ENCODE peak calls at places on chromosomes 2 and 18, in eight cellular contexts. R is stomach, C is cardiac muscle cell, J is left ventricle myocardium inferior, O is fibroblast of lung, D is Peyer's patch, W is psoas muscle, V is lower lobe of right lung. I is an unnamed sample.

GRCh38 chr2:26513261-26513660 is 35.3 kb upstream of the OTOF start:
- DNase-seq in R (no peak), C (no peak), J (no peak), O (no peak), D (no peak), W (no peak), V (no peak), I (no peak)

GRCh38 chr2:26607698-26608097 is 33.5 kb downstream of the CIB4 start:
- DNase-seq in R (no peak), C (no peak), J (no peak), O (no peak), D (no peak), W (no peak), V (no peak), I (no peak)

GRCh38 chr18:21656402-21656801 is 44.3 kb downstream of the SNRPD1 start:
- DNase-seq in R (no peak), C (peak), J (no peak), O (peak), D (no peak), W (no peak), V (no peak), I (no peak)

GRCh38 chr2:174729797-174730529 is 34.3 kb downstream of the CHRNA1 start:
- DNase-seq in R (no peak), C (peak), J (no peak), O (peak), D (no peak), W (peak), V (no peak), I (no peak)

GRCh38 chr2:184004289-184004944 is 593.9 kb upstream of the ZNF804A start:
- DNase-seq in R (no peak), C (no peak), J (no peak), O (peak), D (no peak), W (no peak), V (no peak), I (no peak)

GRCh38 chr18:32770181-32770650 is 2.6 kb downstream of the KLHL14 start:
- DNase-seq in R (no peak), C (no peak), J (no peak), O (no peak), D (peak), W (no peak), V (no peak), I (no peak)

GRCh38 chr18:55381277-55381676 is 206.7 kb downstream of the TCF4 start:
- DNase-seq in R (no peak), C (peak), J (no peak), O (peak), D (no peak), W (no peak), V (no peak), I (no peak)

GRCh38 chr2:48946444-48947048 is 191.0 kb upstream of the LHCGR start:
- DNase-seq in R (peak), C (peak), J (no peak), O (peak), D (no peak), W (no peak), V (no peak), I (peak)

GRCh38 chr2:42225573-42225972 is 56.4 kb downstream of the EML4 start:
- DNase-seq in R (no peak), C (no peak), J (no peak), O (no peak), D (no peak), W (no peak), V (no peak), I (no peak)

GRCh38 chr2:215071676-215072075 is 66.8 kb downstream of the ABCA12 start:
- DNase-seq in R (no peak), C (no peak), J (no peak), O (no peak), D (no peak), W (no peak), V (no peak), I (no peak)

GRCh38 chr2:108820439-108820838 is 33.9 kb downstream of the CCDC138 start:
- DNase-seq in R (no peak), C (no peak), J (no peak), O (no peak), D (no peak), W (no peak), V (no peak), I (no peak)

GRCh38 chr18:78814321-78814720 is 165.3 kb upstream of the SALL3 start:
- DNase-seq in R (no peak), C (no peak), J (no peak), O (no peak), D (no peak), W (no peak), V (no peak), I (no peak)

GRCh38 chr2:79717364-79718007 is 204.6 kb downstream of the CTNNA2 start:
- DNase-seq in R (no peak), C (peak), J (no peak), O (peak), D (no peak), W (no peak), V (no peak), I (no peak)

GRCh38 chr2:49831698-49832367 is 677.5 kb upstream of the FSHR start:
- DNase-seq in R (no peak), C (no peak), J (no peak), O (peak), D (no peak), W (no peak), V (no peak), I (no peak)

GRCh38 chr2:20223345-20224190 is 1.4 kb downstream of the SDC1 start:
- DNase-seq in R (peak), C (peak), J (no peak), O (peak), D (no peak), W (peak), V (peak), I (no peak)

GRCh38 chr2:44326548-44327269 is 34.6 kb downstream of the PREPL start:
- DNase-seq in R (no peak), C (no peak), J (no peak), O (no peak), D (no peak), W (no peak), V (no peak), I (no peak)

GRCh38 chr2:9802576-9802993 is 40.7 kb upstream of the TAF1B start:
- DNase-seq in R (no peak), C (no peak), J (no peak), O (no peak), D (no peak), W (no peak), V (no peak), I (no peak)

GRCh38 chr2:97857553-97857952 is 138.2 kb downstream of the TMEM131 start:
- DNase-seq in R (no peak), C (no peak), J (no peak), O (no peak), D (no peak), W (no peak), V (no peak), I (no peak)

GRCh38 chr18:22556271-22556990 is 138.7 kb upstream of the CTAGE1 start:
- DNase-seq in R (peak), C (peak), J (peak), O (peak), D (no peak), W (no peak), V (no peak), I (no peak)

GRCh38 chr18:13220326-13220991 is 1.9 kb downstream of the LDLRAD4 start:
- DNase-seq in R (peak), C (no peak), J (peak), O (peak), D (no peak), W (no peak), V (no peak), I (peak)

GRCh38 chr2:241358470-241358869 is 2.4 kb downstream of the FARP2 start:
- DNase-seq in R (no peak), C (peak), J (no peak), O (no peak), D (peak), W (no peak), V (no peak), I (peak)

GRCh38 chr2:196046123-196046917 is 22.3 kb downstream of the DNAH7 start:
- DNase-seq in R (no peak), C (peak), J (no peak), O (peak), D (no peak), W (no peak), V (no peak), I (no peak)

GRCh38 chr2:20520128-20520527 is 73.3 kb downstream of the RHOB start:
- DNase-seq in R (no peak), C (no peak), J (no peak), O (no peak), D (no peak), W (no peak), V (no peak), I (no peak)

GRCh38 chr18:47899107-47899840 is 31.2 kb downstream of the SMAD2 start:
- DNase-seq in R (no peak), C (peak), J (no peak), O (peak), D (no peak), W (no peak), V (no peak), I (no peak)

GRCh38 chr2:217247511-217247910 is 387.6 kb upstream of the TNP1 start:
- DNase-seq in R (peak), C (no peak), J (no peak), O (no peak), D (no peak), W (peak), V (no peak), I (no peak)

GRCh38 chr2:217248312-217248935 is 388.6 kb upstream of the TNP1 start:
- DNase-seq in R (peak), C (peak), J (peak), O (peak), D (no peak), W (peak), V (peak), I (peak)

GRCh38 chr2:217246108-217246507 is 386.2 kb upstream of the TNP1 start:
- DNase-seq in R (no peak), C (no peak), J (no peak), O (no peak), D (no peak), W (no peak), V (no peak), I (no peak)

GRCh38 chr2:217249490-217250451 is 389.9 kb upstream of the TNP1 start:
- DNase-seq in R (no peak), C (no peak), J (no peak), O (no peak), D (no peak), W (no peak), V (no peak), I (peak)

DNA sequence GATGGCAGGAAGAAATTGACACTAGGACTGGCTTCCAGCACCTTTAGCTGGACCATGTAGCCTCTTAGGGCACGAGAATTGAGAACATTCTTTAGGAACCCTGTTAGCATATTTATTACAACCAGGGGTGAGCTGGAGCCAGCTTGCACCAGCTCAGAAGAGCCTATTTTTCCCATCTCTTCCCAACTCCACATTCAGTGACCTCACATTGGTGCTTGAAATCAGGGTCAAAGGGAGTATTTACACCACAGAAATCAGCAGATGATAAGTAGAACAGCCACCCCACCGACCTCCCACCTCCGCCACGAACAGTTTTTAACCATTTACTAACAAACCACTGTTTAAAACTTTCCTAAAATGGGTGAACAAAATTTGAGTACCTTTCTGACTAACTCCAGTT is 389.2 kb upstream of the TNP1 start:
- DNase-seq in R (no peak), C (no peak), J (no peak), O (no peak), D (no peak), W (no peak), V (no peak), I (no peak)
- H3K27ac ChIP-seq in R (peak), C (peak), J (peak), O (no peak), D (peak), W (peak), V (peak), I (peak)

GRCh38 chr18:63586966-63587365 is at the start of gene SERPINB13:
- DNase-seq in R (no peak), C (no peak), J (no peak), O (no peak), D (no peak), W (no peak), V (no peak), I (no peak)

GRCh38 chr18:63586431-63586830 is 712 bp upstream of the SERPINB13 start:
- DNase-seq in R (no peak), C (no peak), J (no peak), O (no peak), D (no peak), W (no peak), V (no peak), I (no peak)

GRCh38 chr18:63590966-63591695 is 4.0 kb downstream of the SERPINB13 start:
- DNase-seq in R (no peak), C (no peak), J (no peak), O (no peak), D (no peak), W (no peak), V (no peak), I (no peak)

GRCh38 chr18:63590368-63590767 is 3.2 kb downstream of the SERPINB13 start:
- DNase-seq in R (no peak), C (peak), J (no peak), O (no peak), D (no peak), W (no peak), V (peak), I (no peak)

DNA sequence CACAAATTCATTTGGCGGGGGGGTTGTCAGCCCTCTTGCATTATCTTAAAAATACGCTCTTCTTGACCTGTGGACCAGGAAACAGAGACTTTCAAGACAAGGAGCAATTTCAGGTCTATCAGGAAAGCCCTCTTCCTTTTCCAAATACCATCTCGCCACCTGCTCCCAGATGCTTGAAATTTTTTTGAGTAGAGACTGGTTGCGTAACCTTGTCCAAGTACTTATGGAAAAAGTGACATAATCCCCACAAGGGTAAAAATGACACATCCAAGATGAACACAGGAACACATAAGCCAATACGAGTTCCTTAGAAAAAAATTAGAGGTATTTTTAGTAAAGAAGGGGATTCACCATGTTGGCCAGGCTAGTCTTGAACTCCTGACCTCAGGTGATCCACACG is 1.7 kb downstream of the SERPINB13 start:
- DNase-seq in R (no peak), C (no peak), J (no peak), O (no peak), D (no peak), W (no peak), V (no peak), I (no peak)
- H3K4me3 ChIP-seq in R (no peak), C (no peak), J (no peak), O (no peak), D (no peak), W (no peak), V (no peak), I (no peak)

DNA sequence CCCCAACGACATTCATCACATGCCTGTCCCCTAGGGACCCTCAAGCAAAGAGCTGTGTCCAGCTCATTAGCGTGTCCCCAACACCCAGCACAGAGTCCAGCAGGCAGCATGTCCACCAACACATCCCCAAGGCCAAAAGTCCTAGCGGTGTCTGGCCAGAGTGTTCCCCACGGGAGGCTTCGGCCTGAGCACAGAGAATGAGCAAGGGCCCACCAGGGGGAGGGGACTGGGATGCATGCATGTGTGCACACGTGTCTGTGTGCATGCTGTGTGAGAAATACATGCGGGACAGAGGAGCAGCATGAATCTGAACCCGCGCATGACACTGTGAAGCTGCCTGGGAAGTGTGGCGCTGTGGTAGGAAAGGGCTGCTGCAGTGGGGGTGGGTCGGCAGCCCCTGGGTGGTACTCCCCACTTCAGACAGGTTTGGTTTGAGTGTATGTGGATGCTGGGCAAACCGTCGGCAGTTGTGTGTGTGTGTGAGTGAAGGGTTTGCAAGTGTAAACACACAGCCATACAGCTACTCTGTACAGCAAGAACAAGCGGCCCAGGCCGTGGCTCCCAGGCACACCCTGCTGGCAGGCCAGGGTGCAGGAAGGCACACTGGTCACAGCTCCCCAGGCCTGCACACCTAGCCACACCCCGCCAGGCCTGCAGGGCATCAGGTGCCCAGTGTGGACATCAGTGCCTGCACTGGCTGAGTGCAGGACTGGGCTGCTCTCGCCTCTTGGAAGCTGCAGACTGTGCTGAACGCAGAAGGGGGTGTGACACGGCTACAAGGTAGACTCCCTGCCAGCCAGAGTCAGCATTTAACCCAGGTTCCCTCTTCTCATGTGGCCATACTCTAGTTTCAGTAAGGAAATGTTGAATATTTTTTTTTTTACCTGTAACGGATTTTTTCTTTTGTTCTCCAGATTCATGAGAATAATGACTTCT is 19.5 kb upstream of the HES6 start:
- DNase-seq in R (peak), C (no peak), J (no peak), O (no peak), D (no peak), W (peak), V (peak), I (no peak)
- TF ChIP-seq CTCF in R (no peak), C (peak), J (no peak), O (no peak), D (no peak), W (no peak), V (no peak), I (no peak)

DNA sequence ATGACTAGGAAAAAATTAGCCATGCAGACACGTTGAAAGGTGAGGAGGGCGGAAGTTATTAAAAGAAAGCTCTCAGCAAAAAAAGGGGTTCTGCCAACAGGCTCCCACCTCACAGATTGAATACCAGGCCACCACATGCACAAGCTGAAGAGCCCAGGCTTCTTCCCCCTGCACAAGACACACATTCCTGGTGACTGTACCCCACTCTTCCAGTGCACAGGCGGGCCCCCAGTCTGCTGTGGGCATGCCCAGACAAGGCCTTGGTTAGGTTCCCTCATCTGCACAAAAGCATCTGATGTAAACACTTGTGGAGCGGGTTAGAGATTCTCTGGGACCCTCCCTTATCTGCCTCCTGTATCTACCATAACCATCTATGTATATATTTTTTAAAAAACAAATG is 81.7 kb downstream of the AGPS start:
- DNase-seq in R (no peak), C (no peak), J (no peak), O (no peak), D (no peak), W (no peak), V (no peak), I (no peak)
- H3K27ac ChIP-seq in R (no peak), C (no peak), J (no peak), O (no peak), D (no peak), W (no peak), V (no peak), I (no peak)

DNA sequence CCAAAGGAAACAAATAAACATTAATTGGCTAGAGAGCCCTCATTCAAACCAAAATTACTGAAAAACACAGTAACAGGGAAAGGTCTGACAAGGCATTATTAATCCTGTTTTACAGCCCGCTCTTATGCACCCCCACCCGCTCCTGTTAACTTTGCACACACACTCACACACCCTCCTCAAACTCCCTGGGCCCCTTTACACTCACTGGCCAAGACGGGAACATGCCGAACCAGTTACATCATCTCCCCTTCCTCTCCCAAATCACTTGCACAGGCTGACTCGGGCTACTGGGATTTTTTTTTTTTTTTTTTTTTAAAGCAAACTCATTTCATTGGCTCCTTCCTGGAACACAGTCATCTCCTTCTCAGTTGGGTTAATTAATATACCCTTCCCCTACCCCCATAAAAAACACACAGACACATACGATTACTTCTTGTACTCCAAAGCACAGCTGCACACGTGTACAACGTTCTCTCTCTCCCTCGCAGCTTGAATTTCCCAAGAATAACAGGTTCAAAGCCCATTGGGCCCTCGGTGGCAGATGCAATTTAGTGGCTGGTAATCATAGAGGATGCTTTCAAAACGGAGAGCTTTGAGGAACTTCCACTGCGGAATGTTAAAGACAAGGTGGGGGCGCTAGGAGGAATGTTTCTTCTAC is 31.8 kb downstream of the KLF7 start:
- DNase-seq in R (no peak), C (peak), J (peak), O (peak), D (no peak), W (peak), V (peak), I (peak)
- H3K4me3 ChIP-seq in R (no peak), C (no peak), J (peak), O (peak), D (no peak), W (peak), V (no peak), I (no peak)

GRCh38 chr2:1910021-1910420 is 165.7 kb upstream of the PXDN start:
- DNase-seq in R (no peak), C (no peak), J (no peak), O (no peak), D (no peak), W (no peak), V (no peak), I (no peak)

GRCh38 chr2:1907849-1908533 is 163.7 kb upstream of the PXDN start:
- DNase-seq in R (no peak), C (no peak), J (no peak), O (peak), D (no peak), W (no peak), V (no peak), I (no peak)

GRCh38 chr2:1911811-1912210 is 167.5 kb upstream of the PXDN start:
- DNase-seq in R (no peak), C (no peak), J (no peak), O (no peak), D (no peak), W (no peak), V (no peak), I (no peak)

GRCh38 chr2:1912771-1913170 is 168.5 kb upstream of the PXDN start:
- DNase-seq in R (no peak), C (no peak), J (no peak), O (no peak), D (no peak), W (no peak), V (no peak), I (no peak)

GRCh38 chr2:1910562-1911256 is 166.4 kb upstream of the PXDN start:
- DNase-seq in R (no peak), C (no peak), J (no peak), O (peak), D (no peak), W (no peak), V (no peak), I (no peak)
- TF ChIP-seq CTCF in R (no peak), C (no peak), J (peak), O (no peak), D (no peak), W (no peak), V (peak), I (no peak)

GRCh38 chr2:62447411-62447810 is 58.6 kb downstream of the TMEM17 start:
- DNase-seq in R (no peak), C (no peak), J (no peak), O (no peak), D (no peak), W (no peak), V (no peak), I (no peak)
- H3K27ac ChIP-seq in R (no peak), C (no peak), J (no peak), O (no peak), D (no peak), W (no peak), V (no peak), I (no peak)

GRCh38 chr2:45922577-45922988 is 271.1 kb downstream of the PRKCE start:
- DNase-seq in R (no peak), C (peak), J (peak), O (peak), D (no peak), W (no peak), V (no peak), I (no peak)
- H3K4me3 ChIP-seq in R (no peak), C (no peak), J (no peak), O (no peak), D (no peak), W (no peak), V (no peak), I (no peak)